ENCODE peak calls at places on chromosomes 11 and 22, in six cellular contexts. R, Z, W, M, O and F are unnamed samples. For H3K4me1, the result is how much of the 10 kb centered on the place peaks cover.

GRCh38 chr11:59615132-59615636 is 390 bp downstream of the OSBP start:
- DNase-seq in R (peak), Z (peak), W (peak), M (peak), O (peak), F (peak)

GRCh38 chr11:64180871-64181270 is 5.1 kb upstream of the STIP1 start:
- DNase-seq in R (no peak), Z (no peak), W (no peak), M (no peak), O (no peak), F (no peak)

GRCh38 chr11:7905961-7906429 is 25.1 kb downstream of the OR10A6 start:
- DNase-seq in R (no peak), Z (no peak), W (no peak), M (peak), O (no peak), F (no peak)

GRCh38 chr11:122697636-122698167 is 42.2 kb downstream of the UBASH3B start:
- DNase-seq in R (peak), Z (no peak), W (no peak), M (no peak), O (peak), F (no peak)

GRCh38 chr11:66069715-66070603 is at the start of gene PACS1:
- DNase-seq in R (peak), Z (peak), W (peak), M (peak), O (peak), F (peak)

GRCh38 chr11:73393479-73394415 is 17.5 kb downstream of the RELT start:
- DNase-seq in R (peak), Z (peak), W (peak), M (peak), O (peak), F (peak)

GRCh38 chr11:128299132-128299726 is 288.1 kb downstream of the ETS1 start:
- DNase-seq in R (no peak), Z (no peak), W (no peak), M (no peak), O (no peak), F (no peak)

GRCh38 chr22:38469306-38469781 is 1.4 kb downstream of the KDELR3 start:
- DNase-seq in R (no peak), Z (no peak), W (no peak), M (no peak), O (no peak), F (no peak)

GRCh38 chr11:118290923-118291322 is 13.6 kb upstream of the CD3E start:
- DNase-seq in R (peak), Z (no peak), W (no peak), M (peak), O (peak), F (no peak)

GRCh38 chr11:69157822-69158231 is 2.1 kb downstream of the SMIM38 start:
- DNase-seq in R (no peak), Z (no peak), W (no peak), M (no peak), O (no peak), F (no peak)

GRCh38 chr11:114060402-114061052 is 1.0 kb downstream of the ZBTB16 start:
- DNase-seq in R (no peak), Z (peak), W (peak), M (peak), O (no peak), F (no peak)

GRCh38 chr11:121082670-121083069 is 18.4 kb upstream of the TECTA start:
- DNase-seq in R (no peak), Z (no peak), W (no peak), M (no peak), O (no peak), F (no peak)

DNA sequence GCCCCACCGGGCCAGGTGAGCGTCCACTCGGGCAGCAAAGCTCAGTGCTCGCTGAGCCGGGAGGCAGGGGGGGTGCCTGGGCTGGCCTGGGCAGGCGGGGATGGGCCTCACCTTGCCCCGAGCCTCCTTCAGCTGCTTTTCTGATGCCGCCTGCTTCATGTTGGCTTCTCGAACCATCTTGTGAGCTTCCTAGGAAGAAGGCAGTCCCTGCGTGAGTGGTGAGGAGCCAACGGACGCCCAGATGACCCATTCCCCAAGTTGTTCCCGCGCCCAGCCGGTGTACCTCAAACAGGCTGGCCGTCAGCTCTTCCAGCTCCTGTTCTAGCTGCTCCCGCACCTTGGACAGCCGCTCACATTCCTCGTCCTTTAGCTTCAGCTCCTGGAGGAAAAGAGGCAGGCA is 10.1 kb downstream of the RAB3IL1 start:
- DNase-seq in R (no peak), Z (no peak), W (peak), M (no peak), O (no peak), F (no peak)
- H3K4me1 ChIP-seq in R (under half), Z (under half), W (under half), M (under half), O (under half), F (under half)

DNA sequence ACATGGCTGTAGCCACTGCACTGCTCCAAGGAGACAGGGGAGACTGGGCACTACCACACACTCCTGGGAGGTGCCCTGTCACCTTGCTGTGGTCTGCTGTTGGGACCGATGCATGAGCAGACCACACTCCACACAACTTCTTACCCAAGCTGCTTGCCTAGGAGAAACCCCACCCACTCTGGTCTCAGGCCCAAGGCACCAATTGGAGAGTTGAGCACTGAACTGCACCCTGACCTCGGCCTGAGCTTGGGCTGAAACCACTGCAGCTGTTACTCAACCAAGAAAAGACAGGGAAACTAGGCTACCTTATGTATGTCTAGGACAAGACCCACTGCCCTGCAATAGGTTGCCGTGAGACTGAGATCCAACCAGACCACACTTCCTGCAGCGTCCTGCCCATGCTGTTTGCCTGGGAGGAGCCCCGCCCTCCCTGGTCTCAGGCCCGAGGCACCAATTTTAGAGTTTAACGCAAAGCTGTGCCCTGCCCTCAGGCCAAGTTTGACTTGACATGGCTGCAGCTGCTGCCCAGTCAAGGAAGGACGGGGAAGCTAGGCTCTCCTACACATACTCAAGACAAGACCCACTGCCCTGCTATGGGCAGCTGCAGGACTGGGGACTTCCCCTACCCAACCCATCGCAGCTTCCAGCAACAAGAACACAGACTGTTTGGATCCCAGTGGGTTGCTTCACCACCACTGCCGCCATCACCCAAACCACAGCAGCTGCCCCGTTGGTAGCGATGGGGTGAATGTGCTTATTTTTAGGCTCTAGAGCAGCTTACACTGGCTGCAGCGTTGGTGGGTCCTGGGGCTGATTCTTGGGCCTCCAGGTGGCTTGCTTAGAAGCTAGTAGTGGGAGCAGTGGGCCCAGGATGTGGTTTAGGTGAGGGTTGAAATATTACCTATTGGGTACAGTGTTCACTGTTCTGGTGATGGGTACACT is 66.8 kb downstream of the BRD1 start:
- DNase-seq in R (no peak), Z (peak), W (peak), M (no peak), O (peak), F (no peak)
- H3K4me1 ChIP-seq in R (under half), Z (under half), W (under half), M (under half), O (under half), F (under half)

GRCh38 chr22:36462475-36462790 is 19.0 kb downstream of the TXN2 start:
- DNase-seq in R (no peak), Z (no peak), W (no peak), M (no peak), O (no peak), F (no peak)
- H3K4me1 ChIP-seq in R (under half), Z (half or more), W (under half), M (under half), O (under half), F (under half)

GRCh38 chr11:23947883-23948282 is 549.0 kb upstream of the LUZP2 start:
- DNase-seq in R (no peak), Z (no peak), W (no peak), M (no peak), O (no peak), F (no peak)
- H3K4me1 ChIP-seq in R (under half), Z (under half), W (under half), M (under half), O (under half), F (under half)

GRCh38 chr22:46518542-46519325 is 18.7 kb downstream of the CELSR1 start:
- DNase-seq in R (no peak), Z (no peak), W (no peak), M (no peak), O (no peak), F (no peak)
- H3K4me1 ChIP-seq in R (under half), Z (under half), W (under half), M (under half), O (under half), F (under half)

GRCh38 chr11:61021661-61022212 is 50.3 kb downstream of the CD6 start:
- DNase-seq in R (peak), Z (no peak), W (no peak), M (no peak), O (peak), F (no peak)

GRCh38 chr11:61019037-61019817 is 47.7 kb downstream of the CD6 start:
- DNase-seq in R (no peak), Z (no peak), W (no peak), M (no peak), O (no peak), F (no peak)

GRCh38 chr11:61022311-61023085 is 51.0 kb downstream of the CD6 start:
- DNase-seq in R (no peak), Z (no peak), W (no peak), M (no peak), O (no peak), F (no peak)

GRCh38 chr11:61019818-61020405 is 48.4 kb downstream of the CD6 start:
- DNase-seq in R (no peak), Z (no peak), W (no peak), M (no peak), O (no peak), F (no peak)

GRCh38 chr11:61020706-61021235 is 49.3 kb downstream of the CD6 start:
- DNase-seq in R (no peak), Z (no peak), W (no peak), M (no peak), O (no peak), F (no peak)
- H3K4me1 ChIP-seq in R (half or more), Z (under half), W (under half), M (under half), O (under half), F (under half)

DNA sequence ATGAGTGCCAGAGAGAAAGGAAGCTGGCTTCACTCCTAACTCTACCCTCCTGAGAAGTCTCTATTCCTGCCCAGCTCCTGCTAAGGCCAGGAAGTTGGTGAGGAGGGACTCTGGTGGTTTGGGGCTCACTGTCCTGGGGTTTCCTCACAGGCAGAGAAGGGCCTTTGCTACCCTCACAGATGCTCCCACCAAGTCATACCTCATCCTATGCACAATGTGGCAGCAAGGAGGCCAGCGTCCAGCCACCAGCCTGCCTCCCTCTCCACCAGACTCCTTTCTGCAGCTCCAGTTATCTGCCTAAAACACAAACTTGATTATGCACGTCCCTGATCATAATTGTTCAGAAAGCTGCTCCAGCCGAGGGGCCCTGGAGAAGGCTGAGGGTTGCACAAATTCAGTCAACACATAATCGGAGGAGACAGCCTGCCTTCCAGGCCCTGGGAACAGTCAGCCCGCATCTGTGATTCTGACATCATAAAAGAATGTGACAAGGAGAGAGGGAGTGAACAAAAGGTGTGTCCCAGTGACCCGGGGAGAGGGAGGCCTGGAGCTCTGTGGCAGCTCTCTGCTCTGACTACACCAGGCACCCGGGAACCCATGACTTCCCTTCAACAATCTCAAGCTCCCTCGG is 28.8 kb downstream of the DKK3 start:
- DNase-seq in R (no peak), Z (peak), W (no peak), M (no peak), O (no peak), F (peak)
- H3K4me1 ChIP-seq in R (under half), Z (half or more), W (under half), M (under half), O (under half), F (half or more)

GRCh38 chr22:27737521-27737920 is 64.0 kb downstream of the MN1 start:
- DNase-seq in R (no peak), Z (no peak), W (no peak), M (no peak), O (no peak), F (no peak)
- H3K4me1 ChIP-seq in R (under half), Z (under half), W (under half), M (under half), O (under half), F (under half)

GRCh38 chr11:61685611-61685955 is 5.4 kb downstream of the DAGLA start:
- DNase-seq in R (no peak), Z (no peak), W (no peak), M (no peak), O (no peak), F (no peak)
- H3K4me1 ChIP-seq in R (under half), Z (half or more), W (under half), M (under half), O (under half), F (half or more)